ENCODE peak calls at places on chromosomes 16 and 17, in five cellular contexts. I is DMS153; U is fibroblast of pulmonary artery; E is foreskin keratinocyte; X is stimulated activated CD4-positive, alpha-beta T cell treated with anti-CD3 and anti-CD28 coated beads, TNF-alpha, amount 100 ng/mL, for 1 hour. N is an unnamed sample.

GRCh38 chr16:66878067-66878466 is 2.2 kb upstream of the PDP2 start:
- DNase-seq in I (no peak), U (no peak), E (no peak), X (no peak), N (no peak)

GRCh38 chr17:36934759-36935630 is 2.3 kb upstream of the LHX1 start:
- DNase-seq in I (no peak), U (no peak), E (no peak), X (no peak), N (no peak)

GRCh38 chr17:50842506-50843149 is 7.2 kb downstream of the WFIKKN2 start:
- DNase-seq in I (no peak), U (no peak), E (no peak), X (no peak), N (no peak)

GRCh38 chr17:65102235-65102634 is 34.9 kb upstream of the RGS9 start:
- DNase-seq in I (no peak), U (no peak), E (no peak), X (no peak), N (no peak)

GRCh38 chr16:2533912-2534311 is 2.7 kb upstream of the CEMP1 start:
- DNase-seq in I (no peak), U (no peak), E (no peak), X (no peak), N (no peak)

GRCh38 chr17:20981046-20981920 is 61.5 kb downstream of the USP22 start:
- DNase-seq in I (no peak), U (no peak), E (no peak), X (no peak), N (no peak)

GRCh38 chr16:49653577-49653976 is 202.3 kb downstream of the ZNF423 start:
- DNase-seq in I (no peak), U (no peak), E (no peak), X (no peak), N (no peak)

GRCh38 chr16:586047-586644 is 3.7 kb upstream of the RAB40C start:
- DNase-seq in I (no peak), U (no peak), E (no peak), X (no peak), N (no peak)

GRCh38 chr17:57915532-57915931 is 39.7 kb downstream of the CUEDC1 start:
- DNase-seq in I (no peak), U (no peak), E (no peak), X (no peak), N (no peak)

GRCh38 chr17:49443862-49444261 is 29.2 kb upstream of the PHB1 start:
- DNase-seq in I (no peak), U (peak; percentile 41), E (no peak), X (no peak), N (no peak)

GRCh38 chr16:84475643-84476240 is 28.7 kb downstream of the MEAK7 start:
- DNase-seq in I (no peak), U (no peak), E (no peak), X (no peak), N (no peak)

GRCh38 chr17:44315760-44316731 is 7.6 kb downstream of the RUNDC3A start:
- DNase-seq in I (no peak), U (no peak), E (no peak), X (no peak), N (no peak)

GRCh38 chr17:29627951-29628350 is 5.2 kb upstream of the CORO6 start:
- DNase-seq in I (no peak), U (no peak), E (no peak), X (no peak), N (no peak)

GRCh38 chr17:27239046-27239445 is 54.9 kb upstream of the WSB1 start:
- DNase-seq in I (no peak), U (no peak), E (no peak), X (no peak), N (no peak)

GRCh38 chr16:72999541-73000019 is 48.3 kb downstream of the ZFHX3 start:
- DNase-seq in I (peak; percentile 18), U (no peak), E (no peak), X (no peak), N (no peak)

GRCh38 chr16:20969386-20969785 is 68.8 kb downstream of the LYRM1 start:
- DNase-seq in I (no peak), U (no peak), E (peak; percentile 61), X (no peak), N (no peak)

GRCh38 chr17:77391668-77392375 is 251.1 kb downstream of the SEC14L1 start:
- DNase-seq in I (no peak), U (peak; percentile 90), E (peak; percentile 36), X (no peak), N (no peak)

GRCh38 chr16:53087101-53087500 is 32.3 kb downstream of the CHD9 start:
- DNase-seq in I (no peak), U (no peak), E (no peak), X (no peak), N (no peak)

GRCh38 chr16:1645914-1646525 is 32.1 kb upstream of the JPT2 start:
- DNase-seq in I (no peak), U (no peak), E (peak; percentile 35), X (peak; percentile 4), N (no peak)